ENCODE peak calls at places on chromosomes 12 and 14, in five cellular contexts. C, X, P, M and Y are unnamed samples.
A peak's percentile ranks its signal among the peaks of the same experiment; 100 is the strongest.

GRCh38 chr12:62123721-62124203 is 136.4 kb upstream of the USP15 start:
- DNase-seq in X (peak; percentile 57), M (no peak), C (no peak), P (peak; percentile 56), Y (no peak)

GRCh38 chr14:90396342-90397339 is at the start of gene CALM1:
- DNase-seq in X (peak; percentile 92), M (peak; percentile 98), P (peak; percentile 93), C (peak; percentile 99), Y (peak; percentile 98)

GRCh38 chr14:60773558-60773957 is 39.0 kb downstream of the MNAT1 start:
- DNase-seq in C (no peak), M (no peak), X (no peak), P (no peak), Y (no peak)

GRCh38 chr12:103839893-103840292 is 1.1 kb downstream of the NT5DC3 start:
- DNase-seq in X (no peak), M (no peak), P (no peak), C (no peak), Y (no peak)

GRCh38 chr12:93247313-93248057 is 130.2 kb upstream of the NUDT4 start:
- DNase-seq in M (no peak), P (peak; percentile 36), X (no peak), C (no peak), Y (no peak)

GRCh38 chr12:84701966-84702365 is 210.6 kb downstream of the SLC6A15 start:
- DNase-seq in M (no peak), X (peak; percentile 56), C (no peak), P (peak; percentile 9), Y (no peak)

GRCh38 chr14:71320734-71321555 is 413.7 kb downstream of the PCNX1 start:
- DNase-seq in C (peak; percentile 62), P (peak; percentile 69), X (peak; percentile 54), M (peak; percentile 91), Y (peak; percentile 84)

GRCh38 chr12:9869307-9870161 is at the start of gene CLEC2B:
- DNase-seq in P (peak; percentile 85), M (no peak), C (no peak), X (peak; percentile 69), Y (no peak)

GRCh38 chr12:100533326-100533725 is 40.2 kb upstream of the GAS2L3 start:
- DNase-seq in X (no peak), C (no peak), M (no peak), P (no peak), Y (no peak)

GRCh38 chr14:71449316-71450055 is 482.7 kb upstream of the RGS6 start:
- DNase-seq in P (no peak), M (no peak), X (peak; percentile 79), C (no peak), Y (no peak)

GRCh38 chr12:19025582-19025981 is 104.0 kb upstream of the PLEKHA5 start:
- DNase-seq in X (peak; percentile 68), M (no peak), P (no peak), C (no peak), Y (no peak)

GRCh38 chr14:36834293-36834692 is 172.6 kb downstream of the PAX9 start:
- DNase-seq in M (no peak), X (no peak), P (no peak), C (no peak), Y (no peak)

GRCh38 chr12:118237908-118238307 is 102.0 kb downstream of the PEBP1 start:
- DNase-seq in P (peak; percentile 72), C (no peak), M (no peak), X (peak; percentile 91), Y (no peak)

GRCh38 chr12:56668197-56668457 is 20.0 kb downstream of the PTGES3 start:
- DNase-seq in M (no peak), X (no peak), P (no peak), C (no peak), Y (no peak)

GRCh38 chr12:56670836-56671235 is 17.2 kb downstream of the PTGES3 start:
- DNase-seq in C (no peak), P (no peak), X (no peak), M (peak; percentile 13), Y (no peak)

GRCh38 chr12:56676851-56677601 is 11.1 kb downstream of the PTGES3 start:
- DNase-seq in C (no peak), P (no peak), M (no peak), X (no peak), Y (no peak)

DNA sequence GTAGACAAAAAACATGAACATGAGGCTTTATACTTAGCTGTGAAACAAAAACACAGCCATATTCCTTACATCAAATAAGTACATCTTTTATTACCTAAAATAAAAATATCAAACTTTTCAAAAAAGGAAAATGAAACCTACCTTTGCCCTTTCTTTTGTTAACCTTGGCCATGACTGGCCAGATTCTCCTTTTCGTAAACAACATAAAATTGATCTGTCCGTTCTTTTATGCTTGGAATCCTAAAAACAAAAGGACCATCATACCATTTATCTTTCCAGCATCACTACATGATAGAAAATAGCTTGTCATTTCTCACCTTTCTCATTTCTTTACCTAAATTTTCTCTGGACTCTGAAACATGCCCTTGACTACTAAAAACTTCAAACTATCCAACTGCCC is 16.5 kb downstream of the PTGES3 start:
- DNase-seq in P (no peak), X (no peak), C (no peak), M (no peak), Y (no peak)
- H3K36me3 ChIP-seq in P (peaks cover 31% of the 10 kb centered on the region), X (peaks cover 63% of the 10 kb centered on the region), C (peaks cover 56% of the 10 kb centered on the region), M (peaks cover 14% of the 10 kb centered on the region), Y (peaks cover 58% of the 10 kb centered on the region)

GRCh38 chr12:127260959-127261358 is 1006.0 kb upstream of the TMEM132C start:
- DNase-seq in P (peak; percentile 15), C (no peak), X (no peak), M (no peak), Y (no peak)
- H3K9me3 ChIP-seq in P (peaks cover 1% of the 10 kb centered on the region), C (no peaks in the 10 kb centered on the region), X (no peaks in the 10 kb centered on the region), M (no peaks in the 10 kb centered on the region), Y (no peaks in the 10 kb centered on the region)

DNA sequence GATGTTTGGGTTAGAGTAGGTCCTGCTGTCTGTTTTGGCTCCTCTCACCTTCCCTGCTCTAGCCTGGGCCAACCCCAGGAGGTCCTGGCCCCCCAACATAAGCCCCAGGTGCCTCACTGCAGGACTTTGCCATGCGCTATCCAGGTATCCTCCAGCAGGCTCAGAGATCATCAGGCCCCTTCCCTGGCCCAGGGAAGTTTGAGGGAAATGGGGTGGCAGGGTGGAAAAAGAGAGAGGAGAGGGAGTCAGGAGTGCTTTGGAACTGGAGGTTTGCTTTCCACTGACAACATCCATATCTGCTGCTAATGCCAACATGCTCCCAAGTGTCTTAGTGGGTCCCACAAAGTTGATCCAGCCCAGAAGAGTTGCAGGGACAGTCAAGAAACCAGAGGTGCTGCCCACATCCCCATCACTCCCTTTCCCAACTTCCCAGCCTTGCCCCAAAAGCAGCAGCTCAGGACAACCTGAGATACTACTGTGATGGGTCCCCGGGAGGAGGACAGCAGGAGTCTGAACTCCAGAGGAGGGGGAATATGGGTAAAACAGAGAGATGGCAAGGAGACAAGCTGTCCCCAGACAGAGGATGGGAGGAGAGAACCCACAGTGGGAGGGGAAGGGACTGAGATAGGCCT is 677 bp downstream of the TNS2 start:
- DNase-seq in P (no peak), X (no peak), M (no peak), C (no peak), Y (peak; percentile 73)
- H3K27ac ChIP-seq in P (peak overlapping the region; percentile 99), X (peak overlapping the region; percentile 55), M (peak overlapping the region; percentile 99), C (no peak overlapping the region), Y (peak overlapping the region; percentile 30)

GRCh38 chr12:131786331-131786730 is 41.9 kb upstream of the MMP17 start:
- DNase-seq in M (no peak), C (no peak), X (no peak), P (no peak), Y (no peak)
- H3K36me3 ChIP-seq in M (peaks cover 22% of the 10 kb centered on the region), C (peaks cover 77% of the 10 kb centered on the region), X (peaks cover 53% of the 10 kb centered on the region), P (peaks cover 38% of the 10 kb centered on the region), Y (peaks cover 59% of the 10 kb centered on the region)

GRCh38 chr12:64767495-64767894 is 8.3 kb upstream of the GNS start:
- DNase-seq in M (no peak), P (no peak), X (peak; percentile 75), C (no peak), Y (no peak)

GRCh38 chr12:64773386-64773785 is 14.2 kb upstream of the GNS start:
- DNase-seq in P (no peak), M (no peak), X (no peak), C (no peak), Y (no peak)
- H3K9me3 ChIP-seq in P (peaks cover 2% of the 10 kb centered on the region), M (no peaks in the 10 kb centered on the region), X (peaks cover 3% of the 10 kb centered on the region), C (no peaks in the 10 kb centered on the region), Y (peaks cover 4% of the 10 kb centered on the region)

DNA sequence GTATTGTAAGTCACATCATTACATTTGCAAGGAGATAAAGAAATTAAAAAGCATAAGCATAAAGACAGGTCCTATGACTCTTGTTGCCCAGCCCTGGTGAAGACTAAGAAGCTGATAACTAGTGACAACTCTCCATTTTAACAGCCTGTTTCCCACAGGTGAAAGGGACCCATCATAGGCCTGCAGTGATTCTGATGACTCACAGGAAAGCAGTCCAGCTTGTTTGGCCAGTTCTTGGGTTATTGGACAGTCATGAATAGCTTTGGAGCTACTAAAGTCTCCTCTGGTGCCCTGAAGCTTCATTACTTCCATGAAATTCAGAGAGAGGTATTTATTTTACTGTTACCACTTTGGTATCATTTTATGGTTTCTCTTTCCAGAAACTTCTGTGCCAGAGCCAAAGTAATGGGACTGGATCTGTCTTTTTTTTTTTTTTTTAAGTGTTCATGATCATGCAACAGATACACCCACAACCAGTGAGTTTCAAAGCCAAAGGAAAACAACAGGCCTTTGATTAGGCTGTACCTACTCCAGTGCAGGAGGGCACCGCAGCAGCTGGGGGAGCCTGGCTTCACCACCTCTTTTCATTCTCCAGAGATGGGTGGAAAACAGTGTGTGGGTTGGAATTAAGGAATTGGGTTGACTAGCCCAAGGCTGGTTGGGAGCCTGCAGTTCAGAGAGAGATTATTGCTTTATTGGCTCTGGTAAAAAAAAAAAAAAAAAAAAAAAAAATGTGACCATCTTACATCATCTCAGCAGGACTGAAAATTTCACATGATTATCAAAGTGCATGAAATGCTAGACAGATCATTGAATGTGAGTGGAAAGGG is 55.3 kb upstream of the DYRK2 start:
- DNase-seq in M (no peak), C (no peak), X (peak; percentile 99), P (peak; percentile 8), Y (no peak)
- H3K27ac ChIP-seq in M (peak overlapping the region; percentile 33), C (no peak overlapping the region), X (peak overlapping the region; percentile 81), P (no peak overlapping the region), Y (no peak overlapping the region)

DNA sequence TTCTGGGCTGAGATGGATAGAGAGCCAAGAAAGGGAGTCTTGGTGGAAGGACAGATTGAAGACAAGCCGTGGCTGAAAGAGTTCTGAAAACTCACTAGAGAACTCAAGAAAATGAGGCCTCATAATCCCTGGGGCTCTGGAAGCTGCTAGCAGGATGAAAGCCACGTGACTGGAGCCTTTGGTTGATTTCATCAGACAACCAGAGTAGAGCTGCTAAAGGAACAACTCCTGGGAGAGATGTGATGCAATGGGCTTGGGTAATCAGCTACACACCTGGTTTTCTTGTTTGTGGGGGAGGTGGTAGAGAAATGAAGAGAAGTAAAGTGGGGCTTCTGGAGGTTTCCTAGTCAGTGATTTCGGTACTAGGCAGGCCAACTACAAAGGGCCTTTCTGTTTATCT is 13.4 kb downstream of the CSRNP2 start:
- DNase-seq in C (no peak), P (peak; percentile 49), M (no peak), X (no peak), Y (no peak)
- H3K36me3 ChIP-seq in C (peaks cover 72% of the 10 kb centered on the region), P (peaks cover 55% of the 10 kb centered on the region), M (peaks cover 24% of the 10 kb centered on the region), X (peaks cover 44% of the 10 kb centered on the region), Y (peaks cover 77% of the 10 kb centered on the region)

GRCh38 chr12:123675436-123675835 is 4.5 kb downstream of the TCTN2 start:
- DNase-seq in X (no peak), M (no peak), P (no peak), C (no peak), Y (no peak)

GRCh38 chr12:123681605-123682004 is 10.7 kb downstream of the TCTN2 start:
- DNase-seq in X (no peak), P (no peak), M (no peak), C (no peak), Y (no peak)

GRCh38 chr12:123678981-123679380 is 8.1 kb downstream of the TCTN2 start:
- DNase-seq in M (no peak), P (no peak), X (no peak), C (no peak), Y (no peak)
- H3K9me3 ChIP-seq in M (no peaks in the 10 kb centered on the region), P (no peaks in the 10 kb centered on the region), X (no peaks in the 10 kb centered on the region), C (no peaks in the 10 kb centered on the region), Y (no peaks in the 10 kb centered on the region)

GRCh38 chr12:76028649-76029277 is 2.8 kb downstream of the PHLDA1 start:
- DNase-seq in C (no peak), X (no peak), M (no peak), P (no peak), Y (no peak)
- H3K27ac ChIP-seq in C (no peak overlapping the region), X (peak overlapping the region; percentile 94), M (peak overlapping the region; percentile 20), P (peak overlapping the region; percentile 98), Y (peak overlapping the region; percentile 93)